ENCODE peak calls at places on chromosome 14, in nine cellular contexts. V is cardiac muscle cell; O is IMR-90; S is PC-9; H is endodermal cell; I is GM23248; M is CD8-positive, alpha-beta memory T cell; A is foreskin keratinocyte; W is stomach. Q is an unnamed sample.

GRCh38 chr14:54686219-54686870 is 119.4 kb downstream of the SAMD4A start:
- DNase-seq in V (no peak), O (peak; percentile 91), S (no peak), H (no peak), I (peak; percentile 94), M (no peak), A (peak; percentile 38), W (no peak), Q (no peak)

GRCh38 chr14:67191768-67192290 is 2.6 kb downstream of the GARIN2 start:
- DNase-seq in V (no peak), O (peak; percentile 48), S (no peak), H (no peak), I (peak; percentile 31), M (no peak), A (no peak), W (no peak), Q (no peak)

GRCh38 chr14:63938198-63939005 is 85.6 kb downstream of the SYNE2 start:
- DNase-seq in V (no peak), O (peak; percentile 2), S (no peak), H (no peak), I (no peak), M (no peak), A (peak; percentile 55), W (no peak), Q (no peak)

GRCh38 chr14:80973918-80974317 is 18.5 kb downstream of the TSHR start:
- DNase-seq in V (no peak), O (no peak), S (no peak), H (no peak), I (peak; percentile 35), M (peak; percentile 40), A (no peak), W (no peak), Q (no peak)

GRCh38 chr14:69337984-69338383 is 60.1 kb downstream of the ERH start:
- DNase-seq in V (no peak), O (no peak), S (no peak), H (no peak), I (no peak), M (no peak), A (no peak), W (no peak), Q (peak; percentile 43)

GRCh38 chr14:99430491-99430890 is 50.2 kb downstream of the SETD3 start:
- DNase-seq in V (peak; percentile 34), O (no peak), S (no peak), H (peak; percentile 86), I (peak; percentile 24), M (peak; percentile 7), A (no peak), W (peak; percentile 69), Q (no peak)

GRCh38 chr14:61923348-61923747 is 161.1 kb downstream of the SNAPC1 start:
- DNase-seq in V (no peak), O (peak; percentile 63), S (no peak), H (no peak), I (peak; percentile 64), M (no peak), A (no peak), W (no peak), Q (no peak)

GRCh38 chr14:44963775-44964380 is 1.9 kb downstream of the TOGARAM1 start:
- DNase-seq in V (no peak), O (no peak), S (peak; percentile 50), H (peak; percentile 62), I (peak; percentile 43), M (no peak), A (no peak), W (no peak), Q (no peak)

GRCh38 chr14:93998871-93999403 is 1.8 kb downstream of the CCDC197 start:
- DNase-seq in V (no peak), O (no peak), S (no peak), H (no peak), I (no peak), M (no peak), A (no peak), W (no peak), Q (no peak)

DNA sequence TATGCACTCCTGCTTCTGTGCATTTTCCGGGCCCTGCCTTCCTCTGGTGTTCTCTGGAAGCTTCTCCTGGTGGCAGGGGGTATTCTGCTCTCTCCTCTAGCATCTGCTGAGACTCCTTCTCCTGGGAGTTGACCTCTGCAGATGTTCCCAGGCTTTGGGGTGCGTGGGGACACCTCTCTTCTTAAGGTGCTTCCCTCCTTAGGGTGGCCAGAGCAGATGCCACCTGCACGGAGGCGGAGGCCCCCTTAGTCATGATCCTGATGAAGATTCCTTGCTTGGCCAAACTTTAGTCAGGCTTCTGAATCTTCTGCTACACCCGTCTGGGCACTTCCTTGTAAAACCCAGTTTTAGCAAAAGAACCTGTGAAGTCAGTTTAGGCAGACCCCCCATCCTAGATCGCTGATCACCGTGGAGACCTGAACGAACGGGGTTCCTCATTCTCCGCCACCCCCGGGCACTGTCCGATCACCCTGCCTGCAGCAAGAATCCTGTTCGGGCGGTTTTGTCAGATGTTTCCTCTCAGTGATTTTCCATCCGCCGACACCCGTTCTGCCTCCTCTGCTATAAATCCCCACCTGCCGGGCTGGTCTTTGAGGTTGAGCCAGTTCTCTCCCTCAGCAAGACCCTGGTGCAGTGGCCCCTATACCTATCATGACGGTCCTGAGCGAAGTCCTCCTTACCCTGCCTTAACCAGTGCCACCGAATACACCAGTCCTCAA is 111.9 kb downstream of the CALM1 start:
- DNase-seq in V (no peak), O (no peak), S (peak; percentile 85), H (no peak), I (no peak), M (no peak), A (peak; percentile 45), W (peak; percentile 85), Q (peak; percentile 60)
- H3K4me1 ChIP-seq in V (no peaks in the 10 kb centered on the region), O (no peaks in the 10 kb centered on the region), S (peaks cover 68% of the 10 kb centered on the region), H (no peaks in the 10 kb centered on the region), I (no peaks in the 10 kb centered on the region), M (no peaks in the 10 kb centered on the region), A (no peaks in the 10 kb centered on the region), W (peaks cover 48% of the 10 kb centered on the region), Q (peaks cover 11% of the 10 kb centered on the region)

GRCh38 chr14:88821888-88822287 is 2.6 kb upstream of the TTC8 start:
- DNase-seq in V (no peak), O (no peak), S (no peak), H (no peak), I (no peak), M (no peak), A (no peak), W (no peak), Q (no peak)

GRCh38 chr14:88823968-88824313 is 510 bp upstream of the TTC8 start:
- DNase-seq in V (no peak), O (no peak), S (no peak), H (no peak), I (no peak), M (no peak), A (no peak), W (no peak), Q (no peak)

GRCh38 chr14:88824314-88825077 is at the start of gene TTC8:
- DNase-seq in V (peak; percentile 95), O (peak; percentile 89), S (peak; percentile 57), H (peak; percentile 94), I (peak; percentile 97), M (peak; percentile 87), A (peak; percentile 87), W (peak; percentile 85), Q (peak; percentile 92)

GRCh38 chr14:88825078-88825458 is 617 bp downstream of the TTC8 start:
- DNase-seq in V (no peak), O (peak; percentile 23), S (no peak), H (no peak), I (peak; percentile 63), M (no peak), A (peak; percentile 31), W (no peak), Q (no peak)

GRCh38 chr14:88825503-88825902 is 1.1 kb downstream of the TTC8 start:
- DNase-seq in V (no peak), O (no peak), S (no peak), H (no peak), I (no peak), M (no peak), A (no peak), W (no peak), Q (no peak)
- H3K27ac ChIP-seq in V (peak overlapping the region; percentile 96), O (peak overlapping the region; percentile 22), S (no peak overlapping the region), H (peak overlapping the region; percentile 99), I (peak overlapping the region; percentile 93), M (no peak overlapping the region), A (no peak overlapping the region), W (no peak overlapping the region), Q (no peak overlapping the region)

GRCh38 chr14:101845496-101845895 is 84.0 kb downstream of the PPP2R5C start:
- DNase-seq in V (no peak), O (no peak), S (no peak), H (no peak), I (no peak), M (no peak), A (no peak), W (no peak), Q (no peak)
- H3K4me1 ChIP-seq in V (peaks cover 15% of the 10 kb centered on the region), O (no peaks in the 10 kb centered on the region), S (no peaks in the 10 kb centered on the region), H (no peaks in the 10 kb centered on the region), I (no peaks in the 10 kb centered on the region), M (peaks cover 88% of the 10 kb centered on the region), A (no peaks in the 10 kb centered on the region), W (peaks cover 82% of the 10 kb centered on the region), Q (peaks cover 47% of the 10 kb centered on the region)

GRCh38 chr14:104110491-104111209 is 25.1 kb downstream of the ASPG start:
- DNase-seq in V (no peak), O (no peak), S (no peak), H (peak; percentile 38), I (no peak), M (no peak), A (no peak), W (peak; percentile 25), Q (peak; percentile 24)

GRCh38 chr14:104112609-104113571 is 25.5 kb upstream of the KIF26A start:
- DNase-seq in V (no peak), O (no peak), S (no peak), H (peak; percentile 42), I (no peak), M (no peak), A (no peak), W (peak; percentile 21), Q (peak; percentile 73)

GRCh38 chr14:104112113-104112505 is 26.3 kb upstream of the KIF26A start:
- DNase-seq in V (no peak), O (no peak), S (no peak), H (peak; percentile 22), I (no peak), M (no peak), A (no peak), W (peak; percentile 15), Q (peak; percentile 49)

GRCh38 chr14:104109731-104110361 is 24.3 kb downstream of the ASPG start:
- DNase-seq in V (no peak), O (no peak), S (no peak), H (peak; percentile 43), I (no peak), M (no peak), A (no peak), W (peak; percentile 24), Q (peak; percentile 59)

DNA sequence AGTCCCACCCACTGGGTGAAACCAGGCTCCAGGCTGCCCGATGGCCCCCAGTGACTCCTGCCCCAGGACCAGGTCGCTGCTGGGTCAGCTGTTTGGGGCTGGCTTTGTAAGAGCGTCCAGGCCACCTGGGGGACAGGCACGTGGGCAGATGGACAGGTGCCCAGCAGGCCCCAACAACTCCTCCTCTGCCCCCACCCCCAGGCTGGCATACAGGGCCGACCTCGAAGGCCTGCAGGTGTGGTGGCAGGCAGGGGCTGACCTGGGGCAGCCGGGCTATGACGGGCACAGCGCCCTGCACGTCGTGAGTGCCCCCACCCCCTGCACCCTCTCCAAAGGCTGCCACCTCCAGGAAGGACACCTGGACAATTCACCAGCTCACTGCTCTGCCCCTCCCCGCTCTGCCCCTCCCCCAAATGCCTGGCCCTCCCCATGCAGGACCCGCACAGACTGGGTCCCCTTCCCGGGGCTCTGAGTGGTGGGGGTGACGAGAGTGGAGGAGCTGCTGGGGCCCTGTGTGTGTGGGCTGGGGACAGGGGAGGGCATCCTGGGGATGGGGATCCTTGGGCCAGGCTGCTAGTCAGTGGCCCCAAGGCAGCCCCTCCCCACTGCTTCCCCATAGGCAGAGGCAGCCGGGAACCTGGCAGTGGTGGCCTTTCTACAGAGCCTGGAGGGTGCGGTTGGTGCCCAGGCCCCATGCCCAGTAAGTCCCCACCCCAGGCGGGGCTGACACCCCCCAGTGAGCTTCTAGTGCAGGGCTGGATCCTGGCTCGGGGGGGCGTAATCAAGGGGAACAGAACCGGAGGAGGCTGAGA is 26.0 kb downstream of the ASPG start:
- DNase-seq in V (no peak), O (no peak), S (no peak), H (peak; percentile 30), I (no peak), M (no peak), A (no peak), W (peak; percentile 26), Q (peak; percentile 68)
- H3K27ac ChIP-seq in V (no peak overlapping the region), O (no peak overlapping the region), S (no peak overlapping the region), H (no peak overlapping the region), I (no peak overlapping the region), M (no peak overlapping the region), A (no peak overlapping the region), W (no peak overlapping the region), Q (no peak overlapping the region)